ENCODE peak calls at places on chromosomes 11 and 22, in five cellular contexts. B is left cardiac atrium, S is GM12865, R is T-cell, K is WTC11. V is an unnamed sample.

GRCh38 chr11:128894296-128894681 is 3.1 kb downstream of the KCNJ5 start:
- DNase-seq in B (no peak), S (no peak), R (no peak), K (no peak), V (no peak)

GRCh38 chr22:46119729-46120419 is 30.5 kb upstream of the PPARA start:
- DNase-seq in B (no peak), S (no peak), R (no peak), K (no peak), V (no peak)

GRCh38 chr11:59918987-59919589 is 19.1 kb upstream of the OOSP1 start:
- DNase-seq in B (no peak), S (peak), R (no peak), K (peak), V (peak)

GRCh38 chr11:86172894-86173293 is 71.7 kb upstream of the EED start:
- DNase-seq in B (no peak), S (no peak), R (no peak), K (no peak), V (no peak)

GRCh38 chr11:57792060-57792541 is 30.5 kb downstream of the CTNND1 start:
- DNase-seq in B (peak), S (peak), R (peak), K (no peak), V (peak)

GRCh38 chr11:7905961-7906429 is 25.1 kb downstream of the OR10A6 start:
- DNase-seq in B (no peak), S (no peak), R (no peak), K (no peak), V (no peak)

GRCh38 chr11:17954395-17955252 is 58.2 kb downstream of the SERGEF start:
- DNase-seq in B (no peak), S (no peak), R (no peak), K (no peak), V (no peak)

GRCh38 chr11:16860632-16861031 is 122.2 kb downstream of the C11orf58 start:
- DNase-seq in B (no peak), S (no peak), R (no peak), K (no peak), V (no peak)

GRCh38 chr11:80727315-80727714 is 1286.5 kb upstream of the TENM4 start:
- DNase-seq in B (no peak), S (peak), R (no peak), K (peak), V (peak)

GRCh38 chr11:1230121-1230455 is 7.2 kb downstream of the MUC5B start:
- DNase-seq in B (no peak), S (no peak), R (no peak), K (no peak), V (no peak)

GRCh38 chr22:44847892-44848291 is 95.5 kb downstream of the ARHGAP8 start:
- DNase-seq in B (no peak), S (no peak), R (no peak), K (no peak), V (no peak)

GRCh38 chr22:43205261-43205691 is 18.3 kb upstream of the TTLL12 start:
- DNase-seq in B (no peak), S (no peak), R (no peak), K (no peak), V (no peak)

GRCh38 chr11:10743354-10744035 is 7.6 kb upstream of the CTR9 start:
- DNase-seq in B (no peak), S (peak), R (peak), K (no peak), V (no peak)

GRCh38 chr11:113286509-113287497 is 27.6 kb upstream of the TTC12 start:
- DNase-seq in B (no peak), S (no peak), R (no peak), K (no peak), V (no peak)